ENCODE peak calls at places on chromosomes 1 and 21, in six cellular contexts. X is HL-60, I is dorsolateral prefrontal cortex, V is OCI-LY7, T is HFF-Myc, A is sigmoid colon. Z is an unnamed sample.

GRCh38 chr1:235648954-235649721 is 446 bp downstream of the GNG4 start:
- DNase-seq in X (peak), I (no peak), V (no peak), T (no peak), A (peak), Z (peak)

GRCh38 chr1:180143359-180143758 is 11.3 kb upstream of the QSOX1 start:
- DNase-seq in X (no peak), I (no peak), V (no peak), T (no peak), A (no peak), Z (no peak)

GRCh38 chr1:183821309-183822080 is 16.6 kb downstream of the RGL1 start:
- DNase-seq in X (no peak), I (no peak), V (no peak), T (no peak), A (no peak), Z (peak)

GRCh38 chr1:99851850-99852454 is 1.8 kb downstream of the AGL start:
- DNase-seq in X (no peak), I (no peak), V (no peak), T (no peak), A (no peak), Z (no peak)

GRCh38 chr1:45008516-45008915 is 2.6 kb downstream of the HECTD3 start:
- DNase-seq in X (no peak), I (no peak), V (no peak), T (no peak), A (no peak), Z (no peak)

GRCh38 chr1:17441993-17442357 is 2.5 kb upstream of the RCC2 start:
- DNase-seq in X (no peak), I (no peak), V (no peak), T (no peak), A (no peak), Z (no peak)

GRCh38 chr1:10253755-10254154 is 43.4 kb downstream of the KIF1B start:
- DNase-seq in X (no peak), I (no peak), V (no peak), T (peak), A (peak), Z (peak)

GRCh38 chr1:203153989-203154821 is 21.4 kb downstream of the MYBPH start:
- DNase-seq in X (no peak), I (no peak), V (no peak), T (no peak), A (no peak), Z (peak)

GRCh38 chr1:227560814-227561213 is 2.5 kb upstream of the ZNF678 start:
- DNase-seq in X (no peak), I (peak), V (no peak), T (no peak), A (no peak), Z (no peak)

GRCh38 chr21:26809745-26810144 is 35.5 kb downstream of the ADAMTS1 start:
- DNase-seq in X (no peak), I (no peak), V (no peak), T (no peak), A (no peak), Z (no peak)

GRCh38 chr1:24906760-24907490 is 23.2 kb downstream of the RUNX3 start:
- DNase-seq in X (no peak), I (no peak), V (no peak), T (no peak), A (peak), Z (no peak)

GRCh38 chr1:227059076-227059475 is 119.0 kb downstream of the COQ8A start:
- DNase-seq in X (no peak), I (no peak), V (no peak), T (no peak), A (no peak), Z (no peak)

GRCh38 chr1:58561635-58562034 is 15.1 kb upstream of the OMA1 start:
- DNase-seq in X (no peak), I (no peak), V (no peak), T (no peak), A (no peak), Z (no peak)

GRCh38 chr1:107432108-107432507 is 291.3 kb downstream of the NTNG1 start:
- DNase-seq in X (no peak), I (no peak), V (no peak), T (no peak), A (no peak), Z (no peak)

DNA sequence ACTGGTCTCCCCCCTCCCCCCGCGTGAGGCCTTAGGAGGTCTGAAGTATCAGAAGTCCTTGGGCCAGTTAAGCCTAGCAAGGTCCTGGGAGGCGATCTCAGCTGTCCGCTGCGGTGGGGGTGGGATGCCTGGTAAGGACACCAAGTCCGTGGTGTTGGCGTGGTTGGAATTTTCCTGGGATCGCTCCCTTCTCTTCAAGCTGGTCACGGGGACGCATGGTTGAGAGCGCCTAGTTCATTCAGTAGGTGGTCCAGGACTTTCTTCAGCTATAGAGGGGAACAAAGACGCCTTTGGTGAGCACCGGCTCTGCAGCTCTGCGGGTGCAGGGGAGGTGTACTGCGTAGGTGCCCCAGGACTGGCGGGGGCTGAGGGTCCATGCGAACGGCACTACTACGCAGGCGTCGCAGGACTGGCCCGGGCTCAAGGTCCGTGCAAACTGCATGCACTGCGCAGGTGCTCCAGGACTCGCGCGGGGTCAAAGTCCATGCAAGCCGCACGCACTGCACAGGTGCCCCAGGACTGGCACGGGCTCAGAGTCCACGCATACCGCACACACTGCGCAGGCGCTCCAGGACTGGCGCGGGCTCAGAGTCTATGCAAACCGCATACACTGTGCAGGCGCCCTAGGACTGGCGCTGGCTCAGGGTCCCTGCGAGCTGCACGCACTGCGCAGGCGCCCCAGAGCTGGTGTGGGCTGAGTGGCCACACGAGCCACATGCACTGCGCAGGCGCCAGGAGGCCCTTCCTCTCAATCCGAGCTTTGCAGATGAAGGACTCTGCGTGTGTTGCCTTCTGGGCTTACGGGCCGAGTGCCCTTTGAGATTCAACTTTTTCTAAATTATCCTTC is 36.6 kb upstream of the HMGN1 start:
- DNase-seq in X (no peak), I (peak), V (no peak), T (no peak), A (peak), Z (peak)
- H3K4me3 ChIP-seq in X (no peak), I (peak), V (no peak), T (peak), A (peak), Z (peak)

GRCh38 chr21:42107881-42108553 is 36.9 kb downstream of the UMODL1 start:
- DNase-seq in X (peak), I (peak), V (peak), T (no peak), A (no peak), Z (no peak)
- H3K4me3 ChIP-seq in X (no peak), I (no peak), V (peak), T (no peak), A (no peak), Z (no peak)

GRCh38 chr1:46545784-46546183 is 5.7 kb downstream of the KNCN start:
- DNase-seq in X (peak), I (no peak), V (no peak), T (no peak), A (no peak), Z (no peak)

GRCh38 chr1:46543382-46543760 is 8.1 kb downstream of the KNCN start:
- DNase-seq in X (no peak), I (no peak), V (no peak), T (no peak), A (no peak), Z (no peak)

GRCh38 chr1:46546210-46546609 is 5.2 kb downstream of the KNCN start:
- DNase-seq in X (no peak), I (no peak), V (no peak), T (no peak), A (no peak), Z (no peak)

GRCh38 chr1:46543761-46544560 is 7.5 kb downstream of the KNCN start:
- DNase-seq in X (no peak), I (no peak), V (no peak), T (no peak), A (no peak), Z (no peak)

DNA sequence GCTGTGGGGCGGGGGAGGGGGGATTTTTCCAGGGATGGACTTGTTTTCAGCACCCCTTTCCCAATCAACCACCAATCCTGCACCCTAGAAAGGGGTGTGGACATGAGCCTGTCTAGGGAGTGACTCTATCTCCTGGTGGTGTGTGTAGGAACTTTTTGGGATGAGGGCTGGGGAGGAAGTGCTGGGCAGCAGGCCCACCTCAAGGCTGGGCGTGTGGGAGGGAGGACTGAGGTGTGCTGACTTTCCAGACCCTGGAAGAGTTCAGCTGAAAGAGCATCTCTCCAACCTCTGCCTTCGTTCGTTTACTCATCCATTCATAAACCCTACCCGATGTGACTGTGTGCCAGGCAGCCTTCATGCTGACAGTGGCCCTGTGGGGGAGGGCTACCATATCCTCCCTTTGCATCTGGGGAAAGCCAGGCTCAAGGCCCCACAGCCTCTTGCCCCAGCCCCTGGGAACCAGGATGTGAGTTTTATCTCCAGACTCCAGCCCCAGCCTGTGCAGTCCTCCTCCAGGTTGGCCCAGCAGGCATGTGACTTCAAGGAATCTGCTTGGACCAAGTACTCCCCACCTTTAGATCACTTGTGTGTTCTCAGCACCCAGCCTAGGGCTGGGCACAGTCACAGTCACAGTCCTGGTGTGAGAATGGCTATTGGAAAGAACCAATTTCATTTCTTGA is 6.7 kb downstream of the KNCN start:
- DNase-seq in X (no peak), I (no peak), V (no peak), T (no peak), A (no peak), Z (no peak)
- H3K4me3 ChIP-seq in X (no peak), I (no peak), V (no peak), T (no peak), A (no peak), Z (no peak)

GRCh38 chr1:75616436-75617433 is 5.8 kb upstream of the SLC44A5 start:
- DNase-seq in X (no peak), I (no peak), V (no peak), T (peak), A (no peak), Z (peak)
- H3K4me3 ChIP-seq in X (no peak), I (peak), V (no peak), T (no peak), A (peak), Z (no peak)